ENCODE peak calls at places on chromosomes 1 and 21, in eight cellular contexts. One of them, this sample, is unnamed.

GRCh38 chr1:233982827-233983518 is 78.5 kb downstream of the SLC35F3 start:
- DNase-seq in SW480: no peak
- DNase-seq in mesothelial cell of epicardium: no peak
- DNase-seq in thoracic aorta: no peak
- DNase-seq in iris pigment epithelial cell: no peak
- DNase-seq in GM04504: no peak
- DNase-seq in body of pancreas: peak; percentile 38
- DNase-seq in epithelial cell of esophagus: peak; percentile 87
- DNase-seq in this sample: no peak

GRCh38 chr1:162691999-162692575 is 59.8 kb downstream of the DDR2 start:
- DNase-seq in SW480: no peak
- DNase-seq in mesothelial cell of epicardium: no peak
- DNase-seq in thoracic aorta: no peak
- DNase-seq in iris pigment epithelial cell: no peak
- DNase-seq in GM04504: no peak
- DNase-seq in body of pancreas: no peak
- DNase-seq in epithelial cell of esophagus: no peak
- DNase-seq in this sample: no peak

GRCh38 chr1:1929102-1929638 is 10.1 kb upstream of the TMEM52 start:
- DNase-seq in SW480: no peak
- DNase-seq in mesothelial cell of epicardium: no peak
- DNase-seq in thoracic aorta: no peak
- DNase-seq in iris pigment epithelial cell: no peak
- DNase-seq in GM04504: no peak
- DNase-seq in body of pancreas: no peak
- DNase-seq in epithelial cell of esophagus: no peak
- DNase-seq in this sample: no peak

GRCh38 chr1:6094801-6095505 is 49.3 kb downstream of the KCNAB2 start:
- DNase-seq in SW480: no peak
- DNase-seq in mesothelial cell of epicardium: no peak
- DNase-seq in thoracic aorta: no peak
- DNase-seq in iris pigment epithelial cell: no peak
- DNase-seq in GM04504: no peak
- DNase-seq in body of pancreas: no peak
- DNase-seq in epithelial cell of esophagus: no peak
- DNase-seq in this sample: no peak

GRCh38 chr21:37139902-37140301 is 66.8 kb downstream of the TTC3 start:
- DNase-seq in SW480: no peak
- DNase-seq in mesothelial cell of epicardium: no peak
- DNase-seq in thoracic aorta: no peak
- DNase-seq in iris pigment epithelial cell: peak; percentile 75
- DNase-seq in GM04504: no peak
- DNase-seq in body of pancreas: no peak
- DNase-seq in epithelial cell of esophagus: no peak
- DNase-seq in this sample: no peak

GRCh38 chr21:19507682-19508260 is 1104.2 kb upstream of the TMPRSS15 start:
- DNase-seq in SW480: no peak
- DNase-seq in mesothelial cell of epicardium: no peak
- DNase-seq in thoracic aorta: no peak
- DNase-seq in iris pigment epithelial cell: no peak
- DNase-seq in GM04504: no peak
- DNase-seq in body of pancreas: no peak
- DNase-seq in epithelial cell of esophagus: no peak
- DNase-seq in this sample: peak; percentile 3

GRCh38 chr1:47066931-47067330 is at the start of gene CYP4Z1:
- DNase-seq in SW480: no peak
- DNase-seq in mesothelial cell of epicardium: no peak
- DNase-seq in thoracic aorta: no peak
- DNase-seq in iris pigment epithelial cell: no peak
- DNase-seq in GM04504: no peak
- DNase-seq in body of pancreas: no peak
- DNase-seq in epithelial cell of esophagus: no peak
- DNase-seq in this sample: no peak

GRCh38 chr1:39386997-39387396 is 104.4 kb upstream of the BMP8A start:
- DNase-seq in SW480: no peak
- DNase-seq in mesothelial cell of epicardium: no peak
- DNase-seq in thoracic aorta: no peak
- DNase-seq in iris pigment epithelial cell: no peak
- DNase-seq in GM04504: no peak
- DNase-seq in body of pancreas: no peak
- DNase-seq in epithelial cell of esophagus: no peak
- DNase-seq in this sample: no peak

GRCh38 chr1:217135987-217136894 is 413.0 kb upstream of the ESRRG start:
- DNase-seq in SW480: no peak
- DNase-seq in mesothelial cell of epicardium: no peak
- DNase-seq in thoracic aorta: no peak
- DNase-seq in iris pigment epithelial cell: no peak
- DNase-seq in GM04504: no peak
- DNase-seq in body of pancreas: peak; percentile 20
- DNase-seq in epithelial cell of esophagus: no peak
- DNase-seq in this sample: no peak

GRCh38 chr21:29499734-29500343 is 201.1 kb downstream of the BACH1 start:
- DNase-seq in SW480: peak; percentile 36
- DNase-seq in mesothelial cell of epicardium: no peak
- DNase-seq in thoracic aorta: no peak
- DNase-seq in iris pigment epithelial cell: peak; percentile 54
- DNase-seq in GM04504: no peak
- DNase-seq in body of pancreas: peak; percentile 23
- DNase-seq in epithelial cell of esophagus: peak; percentile 57
- DNase-seq in this sample: peak; percentile 62

GRCh38 chr1:7101187-7101586 is 315.9 kb downstream of the CAMTA1 start:
- DNase-seq in SW480: no peak
- DNase-seq in mesothelial cell of epicardium: no peak
- DNase-seq in thoracic aorta: no peak
- DNase-seq in iris pigment epithelial cell: no peak
- DNase-seq in GM04504: no peak
- DNase-seq in body of pancreas: no peak
- DNase-seq in epithelial cell of esophagus: no peak
- DNase-seq in this sample: no peak

GRCh38 chr1:38728176-38728908 is 131.2 kb downstream of the RRAGC start:
- DNase-seq in SW480: peak; percentile 20
- DNase-seq in mesothelial cell of epicardium: no peak
- DNase-seq in thoracic aorta: peak; percentile 3
- DNase-seq in iris pigment epithelial cell: peak; percentile 44
- DNase-seq in GM04504: peak; percentile 3
- DNase-seq in body of pancreas: peak; percentile 10
- DNase-seq in epithelial cell of esophagus: peak; percentile 40
- DNase-seq in this sample: no peak

GRCh38 chr1:23169727-23170335 is 1.2 kb upstream of the LUZP1 start:
- DNase-seq in SW480: peak; percentile 25
- DNase-seq in mesothelial cell of epicardium: no peak
- DNase-seq in thoracic aorta: peak; percentile 23
- DNase-seq in iris pigment epithelial cell: peak; percentile 65
- DNase-seq in GM04504: peak; percentile 86
- DNase-seq in body of pancreas: peak; percentile 41
- DNase-seq in epithelial cell of esophagus: peak; percentile 94
- DNase-seq in this sample: no peak

GRCh38 chr21:17524635-17525034 is 11.8 kb downstream of the CXADR start:
- DNase-seq in SW480: no peak
- DNase-seq in mesothelial cell of epicardium: no peak
- DNase-seq in thoracic aorta: no peak
- DNase-seq in iris pigment epithelial cell: no peak
- DNase-seq in GM04504: no peak
- DNase-seq in body of pancreas: no peak
- DNase-seq in epithelial cell of esophagus: no peak
- DNase-seq in this sample: no peak

GRCh38 chr1:50978144-50978851 is 8.3 kb downstream of the CDKN2C start:
- DNase-seq in SW480: peak; percentile 82
- DNase-seq in mesothelial cell of epicardium: no peak
- DNase-seq in thoracic aorta: no peak
- DNase-seq in iris pigment epithelial cell: peak; percentile 22
- DNase-seq in GM04504: no peak
- DNase-seq in body of pancreas: peak; percentile 85
- DNase-seq in epithelial cell of esophagus: peak; percentile 38
- DNase-seq in this sample: peak; percentile 41

GRCh38 chr1:227572752-227573151 is 9.4 kb downstream of the ZNF678 start:
- DNase-seq in SW480: no peak
- DNase-seq in mesothelial cell of epicardium: no peak
- DNase-seq in thoracic aorta: no peak
- DNase-seq in iris pigment epithelial cell: no peak
- DNase-seq in GM04504: no peak
- DNase-seq in body of pancreas: peak; percentile 30
- DNase-seq in epithelial cell of esophagus: no peak
- DNase-seq in this sample: no peak

GRCh38 chr1:233689017-233689747 is 75.3 kb downstream of the KCNK1 start:
- DNase-seq in SW480: no peak
- DNase-seq in mesothelial cell of epicardium: no peak
- DNase-seq in thoracic aorta: no peak
- DNase-seq in iris pigment epithelial cell: no peak
- DNase-seq in GM04504: no peak
- DNase-seq in body of pancreas: no peak
- DNase-seq in epithelial cell of esophagus: peak; percentile 39
- DNase-seq in this sample: no peak

GRCh38 chr1:36377776-36378175 is 7.9 kb downstream of the STK40 start:
- DNase-seq in SW480: no peak
- DNase-seq in mesothelial cell of epicardium: no peak
- DNase-seq in thoracic aorta: no peak
- DNase-seq in iris pigment epithelial cell: no peak
- DNase-seq in GM04504: no peak
- DNase-seq in body of pancreas: no peak
- DNase-seq in epithelial cell of esophagus: no peak
- DNase-seq in this sample: no peak

GRCh38 chr1:207836616-207837352 is 74.1 kb downstream of the CD34 start:
- DNase-seq in SW480: no peak
- DNase-seq in mesothelial cell of epicardium: no peak
- DNase-seq in thoracic aorta: no peak
- DNase-seq in iris pigment epithelial cell: no peak
- DNase-seq in GM04504: no peak
- DNase-seq in body of pancreas: no peak
- DNase-seq in epithelial cell of esophagus: no peak
- DNase-seq in this sample: no peak